ENCODE peak calls at places on chromosomes 4 and X, in nine cellular contexts. K, I, Y, O, M, E, L, T and Z are unnamed samples.

GRCh38 chr4:524196-524595 is 25.2 kb downstream of the PIGG start:
- DNase-seq in K (no peak), I (no peak), Y (no peak), O (no peak), M (no peak), E (no peak), L (no peak), T (no peak), Z (no peak)

GRCh38 chr4:105246712-105247111 is 100.0 kb downstream of the TET2 start:
- DNase-seq in K (no peak), I (no peak), Y (peak), O (no peak), M (no peak), E (no peak), L (no peak), T (peak), Z (no peak)

GRCh38 chrX:147901476-147902126 is 10.1 kb upstream of the FMR1 start:
- DNase-seq in K (no peak), I (no peak), Y (no peak), O (no peak), M (no peak), E (no peak), L (no peak), T (no peak), Z (no peak)

GRCh38 chrX:40542208-40542607 is 38.6 kb upstream of the ATP6AP2 start:
- DNase-seq in K (no peak), I (no peak), Y (no peak), O (no peak), M (no peak), E (peak), L (no peak), T (no peak), Z (no peak)

GRCh38 chr4:114879916-114880315 is 233.5 kb downstream of the NDST4 start:
- DNase-seq in K (no peak), I (no peak), Y (no peak), O (no peak), M (no peak), E (no peak), L (no peak), T (no peak), Z (no peak)

GRCh38 chr4:145960012-145960411 is 21.4 kb upstream of the ZNF827 start:
- DNase-seq in K (no peak), I (no peak), Y (no peak), O (no peak), M (no peak), E (no peak), L (no peak), T (no peak), Z (no peak)

GRCh38 chr4:39706334-39706733 is 8.4 kb downstream of the UBE2K start:
- DNase-seq in K (peak), I (no peak), Y (peak), O (no peak), M (no peak), E (no peak), L (peak), T (peak), Z (no peak)

GRCh38 chrX:134780908-134781307 is 122.6 kb upstream of the PLAC1 start:
- DNase-seq in K (no peak), I (no peak), Y (no peak), O (no peak), M (no peak), E (no peak), L (no peak), T (no peak), Z (no peak)

GRCh38 chr4:41569957-41570356 is 32.0 kb downstream of the LIMCH1 start:
- DNase-seq in K (no peak), I (no peak), Y (no peak), O (no peak), M (no peak), E (no peak), L (peak), T (no peak), Z (no peak)

GRCh38 chrX:153708415-153708814 is 15.8 kb downstream of the BCAP31 start:
- DNase-seq in K (no peak), I (no peak), Y (no peak), O (no peak), M (peak), E (peak), L (peak), T (peak), Z (peak)